ENCODE peak calls at places on chromosomes 12 and 14, in ten cellular contexts. E is mucosa of gallbladder; W is kidney glomerular epithelial cell; F is EH; A is NCI-H345; H is prostate gland; D is effector CD4-positive, alpha-beta T cell; I is activated T-cell treated with anti-CD3 and anti-CD28 coated beads, Interleukin-2, amount 50 U/mL, for 72 hours; R is D341Med; V is esophagus squamous epithelium. C is an unnamed sample.

GRCh38 chr12:13085968-13086686 is 17.3 kb downstream of the GSG1 start:
- DNase-seq in E (no peak), I (no peak), H (no peak), V (no peak), A (no peak), D (no peak), R (no peak), W (no peak), F (peak), C (no peak)

GRCh38 chr14:43183916-43184315 is 1323.2 kb downstream of the FSCB start:
- DNase-seq in D (no peak), W (no peak), A (no peak), V (no peak), I (no peak), H (no peak), F (no peak), E (no peak), R (no peak), C (no peak)

GRCh38 chr12:120677765-120678473 is 9.0 kb upstream of the MLEC start:
- DNase-seq in E (no peak), H (peak), W (no peak), D (no peak), V (no peak), I (peak), R (no peak), A (no peak), F (peak), C (no peak)

GRCh38 chr12:6764011-6764828 is 1.9 kb upstream of the PTMS start:
- DNase-seq in F (peak), R (peak), E (peak), V (no peak), W (peak), I (peak), H (peak), A (peak), D (peak), C (peak)

GRCh38 chr12:70756118-70756517 is 118.9 kb upstream of the PTPRB start:
- DNase-seq in V (no peak), F (peak), R (no peak), D (no peak), A (no peak), H (no peak), I (no peak), W (peak), E (no peak), C (no peak)

GRCh38 chr12:48105867-48106563 is at the start of gene SENP1:
- DNase-seq in A (peak), H (peak), V (peak), R (peak), E (peak), D (peak), W (peak), F (peak), I (peak), C (peak)

GRCh38 chr12:108282676-108283075 is 56.4 kb downstream of the CMKLR1 start:
- DNase-seq in D (no peak), W (no peak), R (no peak), A (no peak), H (no peak), V (no peak), E (no peak), I (no peak), F (no peak), C (no peak)

GRCh38 chr14:55425091-55425490 is 13.5 kb upstream of the ATG14 start:
- DNase-seq in D (no peak), A (no peak), F (peak), W (no peak), H (no peak), R (no peak), I (no peak), E (no peak), V (no peak), C (no peak)

GRCh38 chr14:69316449-69317391 is 56.8 kb downstream of the GALNT16 start:
- DNase-seq in R (no peak), D (no peak), W (peak), V (no peak), H (no peak), A (no peak), F (peak), I (no peak), E (peak), C (no peak)

GRCh38 chr12:66197413-66198055 is 8.5 kb downstream of the IRAK3 start:
- DNase-seq in H (no peak), I (no peak), F (peak), V (no peak), W (no peak), D (no peak), E (no peak), A (no peak), R (no peak), C (no peak)

GRCh38 chr12:47087088-47087688 is 7.4 kb upstream of the AMIGO2 start:
- DNase-seq in V (no peak), F (peak), W (peak), A (no peak), E (no peak), H (no peak), D (no peak), R (no peak), I (no peak), C (peak)

GRCh38 chr12:67764946-67765619 is 116.5 kb downstream of the DYRK2 start:
- DNase-seq in F (no peak), H (no peak), R (no peak), E (no peak), D (no peak), I (no peak), A (no peak), W (no peak), V (no peak), C (no peak)

GRCh38 chr12:1272132-1272531 is 281.1 kb downstream of the ERC1 start:
- DNase-seq in R (no peak), D (no peak), V (no peak), W (no peak), I (no peak), A (no peak), E (no peak), F (peak), H (no peak), C (no peak)

GRCh38 chr12:22312336-22312735 is 22.2 kb downstream of the ST8SIA1 start:
- DNase-seq in R (no peak), W (no peak), F (no peak), E (no peak), I (no peak), H (peak), A (no peak), D (no peak), V (no peak), C (no peak)

GRCh38 chr12:76491292-76491691 is 68.3 kb downstream of the OSBPL8 start:
- DNase-seq in D (no peak), R (no peak), F (no peak), W (no peak), A (no peak), I (no peak), E (no peak), H (no peak), V (no peak), C (no peak)

GRCh38 chr14:71193663-71194062 is 286.4 kb downstream of the PCNX1 start:
- DNase-seq in A (peak), V (no peak), W (no peak), H (no peak), I (no peak), F (peak), R (no peak), D (no peak), E (no peak), C (no peak)

GRCh38 chr12:55736780-55737580 is 5.9 kb upstream of the GDF11 start:
- DNase-seq in E (peak), D (no peak), R (peak), I (peak), W (peak), F (peak), V (no peak), A (peak), H (peak), C (peak)